ENCODE peak calls at places on chromosomes 13 and 19, in six cellular contexts. O, C, J, P, L and K are unnamed samples.

GRCh38 chr13:34302596-34302995 is 484.6 kb downstream of the RFC3 start:
- DNase-seq in O (no peak), C (no peak), J (no peak), P (no peak), L (no peak), K (no peak)

GRCh38 chr19:50718255-50719118 is 1.1 kb downstream of the SHANK1 start:
- DNase-seq in O (peak; percentile 42), C (no peak), J (no peak), P (no peak), L (no peak), K (no peak)

GRCh38 chr19:54806516-54806838 is 3.1 kb downstream of the KIR2DL4 start:
- DNase-seq in O (no peak), C (no peak), J (no peak), P (no peak), L (no peak), K (no peak)

GRCh38 chr13:102709536-102709935 is 14.7 kb upstream of the METTL21C start:
- DNase-seq in O (no peak), C (no peak), J (no peak), P (no peak), L (no peak), K (no peak)

GRCh38 chr13:75365724-75366173 is 116.2 kb downstream of the TBC1D4 start:
- DNase-seq in O (no peak), C (no peak), J (no peak), P (no peak), L (no peak), K (no peak)

GRCh38 chr13:47897411-47898050 is 103.5 kb downstream of the SUCLA2 start:
- DNase-seq in O (no peak), C (no peak), J (no peak), P (no peak), L (no peak), K (no peak)

GRCh38 chr19:44635581-44636438 is 7.9 kb upstream of the PVR start:
- DNase-seq in O (no peak), C (no peak), J (no peak), P (no peak), L (no peak), K (no peak)

GRCh38 chr13:109369357-109370052 is 416.9 kb downstream of the IRS2 start:
- DNase-seq in O (no peak), C (no peak), J (no peak), P (no peak), L (no peak), K (no peak)

GRCh38 chr19:55276720-55277430 is 3.0 kb downstream of the HSPBP1 start:
- DNase-seq in O (no peak), C (no peak), J (no peak), P (no peak), L (no peak), K (no peak)

GRCh38 chr13:95378603-95379002 is 77.4 kb upstream of the ABCC4 start:
- DNase-seq in O (no peak), C (no peak), J (no peak), P (no peak), L (peak; percentile 78), K (no peak)

GRCh38 chr13:61294467-61295186 is 121.0 kb downstream of the PCDH20 start:
- DNase-seq in O (no peak), C (no peak), J (no peak), P (no peak), L (no peak), K (no peak)

GRCh38 chr19:18989316-18989715 is 44.0 kb downstream of the SUGP2 start:
- DNase-seq in O (no peak), C (no peak), J (no peak), P (no peak), L (no peak), K (no peak)

GRCh38 chr13:44313674-44314073 is 60.0 kb upstream of the SERP2 start:
- DNase-seq in O (no peak), C (no peak), J (no peak), P (no peak), L (no peak), K (peak; percentile 9)

GRCh38 chr13:39501711-39502324 is 101.2 kb downstream of the LHFPL6 start:
- DNase-seq in O (no peak), C (no peak), J (no peak), P (no peak), L (no peak), K (no peak)

GRCh38 chr13:30906411-30906990 is 430 bp downstream of the MEDAG start:
- DNase-seq in O (no peak), C (peak; percentile 77), J (peak; percentile 33), P (no peak), L (no peak), K (peak; percentile 81)

GRCh38 chr19:8631425-8631819 is 989 bp downstream of the NFILZ start:
- DNase-seq in O (peak; percentile 66), C (peak; percentile 82), J (no peak), P (no peak), L (no peak), K (no peak)

GRCh38 chr13:114065926-114066774 is 66.3 kb downstream of the RASA3 start:
- DNase-seq in O (peak; percentile 64), C (no peak), J (no peak), P (no peak), L (peak; percentile 82), K (no peak)

GRCh38 chr13:30216111-30216510 is 91.2 kb downstream of the KATNAL1 start:
- DNase-seq in O (no peak), C (no peak), J (no peak), P (no peak), L (no peak), K (no peak)

GRCh38 chr13:98651716-98652115 is 74.8 kb upstream of the STK24 start:
- DNase-seq in O (no peak), C (no peak), J (no peak), P (no peak), L (no peak), K (no peak)

GRCh38 chr19:52901842-52902241 is 4.4 kb upstream of the ZNF320 start:
- DNase-seq in O (no peak), C (no peak), J (no peak), P (no peak), L (no peak), K (no peak)

DNA sequence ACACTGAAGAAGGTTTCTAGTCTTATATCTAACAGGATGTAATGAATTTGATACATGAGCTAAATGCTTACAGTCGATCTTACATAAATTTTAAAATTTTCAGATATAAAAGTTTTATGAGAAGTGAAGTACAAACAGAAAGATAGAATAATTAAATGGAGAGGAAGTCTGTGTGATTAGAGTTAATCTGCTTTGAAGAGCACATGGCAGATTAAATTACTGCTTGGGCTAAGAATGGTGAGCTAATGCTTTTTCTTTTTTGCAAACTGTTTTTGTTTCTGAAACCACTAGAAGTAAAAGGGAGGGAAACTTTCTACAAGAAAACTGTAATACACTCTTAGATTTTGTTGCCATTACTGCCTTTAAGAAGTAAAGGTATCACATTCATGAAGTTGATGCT is 96.3 kb upstream of the SPRY2 start:
- DNase-seq in O (no peak), C (no peak), J (no peak), P (no peak), L (no peak), K (no peak)
- H3K27ac ChIP-seq in O (peak overlapping the region; percentile 14), C (no peak overlapping the region), J (peak overlapping the region; percentile 33), P (no peak overlapping the region), L (peak overlapping the region; percentile 53), K (no peak overlapping the region)

GRCh38 chr19:5839312-5840017 is at the start of gene FUT6:
- DNase-seq in O (no peak), C (no peak), J (no peak), P (no peak), L (no peak), K (no peak)

GRCh38 chr19:5843295-5843927 is 3.9 kb upstream of the FUT6 start:
- DNase-seq in O (no peak), C (no peak), J (no peak), P (no peak), L (no peak), K (no peak)

GRCh38 chr19:5837768-5838364 is 1.6 kb downstream of the FUT6 start:
- DNase-seq in O (no peak), C (no peak), J (no peak), P (no peak), L (no peak), K (no peak)

GRCh38 chr19:5838437-5839311 is 828 bp downstream of the FUT6 start:
- DNase-seq in O (no peak), C (no peak), J (no peak), P (no peak), L (no peak), K (no peak)
- H3K4me3 ChIP-seq in O (no peak overlapping the region), C (no peak overlapping the region), J (no peak overlapping the region), P (no peak overlapping the region), L (no peak overlapping the region), K (no peak overlapping the region)

GRCh38 chr19:40424637-40425449 is 949 bp downstream of the SERTAD1 start:
- DNase-seq in O (no peak), C (no peak), J (no peak), P (peak; percentile 47), L (no peak), K (peak; percentile 81)

GRCh38 chr19:40423938-40424337 is 1.9 kb downstream of the SERTAD1 start:
- DNase-seq in O (no peak), C (no peak), J (no peak), P (no peak), L (no peak), K (no peak)

GRCh38 chr19:40422428-40423226 is 3.2 kb downstream of the SERTAD1 start:
- DNase-seq in O (no peak), C (no peak), J (no peak), P (no peak), L (no peak), K (no peak)

GRCh38 chr19:40423227-40423566 is 2.6 kb downstream of the SERTAD1 start:
- DNase-seq in O (no peak), C (no peak), J (no peak), P (no peak), L (no peak), K (no peak)

DNA sequence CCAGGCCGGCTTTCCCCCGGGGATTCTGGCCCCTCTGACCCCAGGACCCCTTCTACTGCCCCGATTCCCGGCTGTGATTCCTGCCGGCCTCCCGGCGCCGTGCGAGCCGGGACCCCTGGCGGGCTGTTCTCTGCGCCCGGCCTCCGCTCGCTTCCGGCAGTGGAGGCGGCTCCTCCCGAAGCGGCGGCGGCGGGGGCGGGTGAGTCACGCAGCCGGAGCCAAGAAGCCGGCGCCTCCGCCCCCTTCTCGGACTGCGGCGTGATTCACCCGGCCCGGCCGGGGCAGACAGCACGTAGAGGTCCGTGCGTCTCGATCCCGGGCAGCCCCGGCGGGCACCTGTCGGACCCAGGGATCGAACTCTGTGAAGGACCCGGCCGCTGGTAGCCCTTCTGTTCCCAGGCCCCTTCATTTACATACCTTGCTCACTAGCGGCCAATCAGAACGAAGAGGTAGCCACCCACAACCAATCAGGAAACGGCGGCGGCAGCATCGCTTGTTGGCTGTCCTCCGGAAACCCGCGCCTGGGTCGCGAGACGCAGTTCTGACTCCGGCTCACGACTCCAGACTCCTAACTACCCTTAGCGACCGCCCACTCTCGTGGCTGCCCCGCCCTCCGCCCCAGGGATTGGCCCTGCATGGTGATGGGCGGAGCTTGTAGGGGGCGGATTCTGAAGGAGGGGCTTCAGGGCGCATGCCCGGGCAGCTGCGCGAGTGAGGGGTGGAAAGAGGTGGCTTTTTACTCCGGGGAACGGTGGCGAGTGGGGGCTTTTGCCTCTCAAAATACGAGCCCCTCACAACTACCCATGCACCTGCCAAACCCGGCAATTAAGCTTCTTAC is at the start of gene SERTAD1:
- DNase-seq in O (peak; percentile 100), C (peak; percentile 100), J (peak; percentile 100), P (peak; percentile 100), L (peak; percentile 100), K (peak; percentile 100)
- TF ChIP-seq CTCF in O (peak; percentile 81), C (peak; percentile 70), J (peak; percentile 86), P (peak; percentile 87), L (peak; percentile 64), K (peak; percentile 83)

DNA sequence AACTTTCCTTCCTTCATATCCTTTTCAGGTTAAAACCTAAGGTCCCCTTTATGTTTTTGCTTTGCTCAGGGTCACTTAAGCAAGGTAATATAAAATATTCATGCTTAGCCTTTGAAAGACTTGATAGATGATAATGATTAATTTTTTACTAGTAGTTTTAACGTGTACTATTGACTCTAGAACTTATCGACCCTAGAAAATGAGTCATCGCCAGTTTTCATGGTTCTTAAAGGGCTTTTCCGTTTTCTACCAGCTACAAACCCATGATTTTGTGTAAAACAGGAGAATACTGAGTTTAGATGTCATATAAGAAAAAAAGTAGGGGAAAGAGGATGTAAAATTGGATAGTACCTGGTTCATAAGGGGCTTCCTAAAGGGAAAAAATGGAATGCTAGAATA is 75.7 kb downstream of the DHRS12 start:
- DNase-seq in O (no peak), C (no peak), J (no peak), P (no peak), L (no peak), K (no peak)
- H3K27ac ChIP-seq in O (no peak overlapping the region), C (no peak overlapping the region), J (no peak overlapping the region), P (no peak overlapping the region), L (no peak overlapping the region), K (no peak overlapping the region)